ENCODE peak calls at places on chromosomes 16 and 17, in five cellular contexts. Z, K, R, D and T are unnamed samples.

GRCh38 chr17:1562178-1562643 is 381 bp downstream of the PITPNA start:
- DNase-seq in D (no peak), K (peak), Z (no peak), R (no peak), T (no peak)

GRCh38 chr17:72489273-72489641 is 368.4 kb downstream of the SOX9 start:
- DNase-seq in Z (no peak), R (no peak), D (no peak), K (no peak), T (no peak)

GRCh38 chr16:3137267-3137666 is 2.4 kb downstream of the ZNF213 start:
- DNase-seq in D (no peak), K (no peak), R (no peak), Z (no peak), T (no peak)

GRCh38 chr17:64497565-64498035 is 746 bp upstream of the POLG2 start:
- DNase-seq in Z (no peak), D (no peak), R (no peak), K (no peak), T (no peak)

GRCh38 chr17:49157784-49158183 is 25.2 kb downstream of the B4GALNT2 start:
- DNase-seq in K (peak), R (no peak), Z (no peak), D (peak), T (no peak)

GRCh38 chr16:11639925-11640899 is 28.0 kb upstream of the SNN start:
- DNase-seq in R (no peak), Z (peak), K (peak), D (peak), T (peak)

GRCh38 chr16:84718-85452 is 6.9 kb downstream of the MPG start:
- DNase-seq in Z (no peak), R (no peak), D (peak), K (peak), T (peak)

GRCh38 chr16:1140582-1140981 is 12.3 kb upstream of the CACNA1H start:
- DNase-seq in D (no peak), Z (no peak), R (no peak), K (no peak), T (no peak)

GRCh38 chr17:7888184-7888920 is at the start of gene CHD3:
- DNase-seq in Z (peak), R (peak), D (peak), K (peak), T (no peak)

GRCh38 chr17:305090-305976 is 47.3 kb downstream of the RPH3AL start:
- DNase-seq in K (no peak), D (no peak), R (no peak), Z (no peak), T (no peak)

GRCh38 chr16:15961060-15961511 is 11.7 kb downstream of the ABCC1 start:
- DNase-seq in R (peak), Z (no peak), K (no peak), D (peak), T (no peak)

GRCh38 chr17:28402224-28402630 is 3.8 kb downstream of the SLC46A1 start:
- DNase-seq in R (no peak), K (no peak), Z (no peak), D (no peak), T (peak)